ENCODE peak calls at places on chromosome 1, in nine cellular contexts. One of them, this sample, is unnamed.
A peak's percentile ranks its signal among the peaks of the same experiment; 100 is the strongest.

GRCh38 chr1:99786751-99787501 is 20.5 kb upstream of the FRRS1 start:
- DNase-seq in NCI-H1694 treated with DMSO at 0.1 percent for 48 hours: no peak
- DNase-seq in BJ: no peak
- DNase-seq in astrocyte of the spinal cord: no peak
- DNase-seq in AML-193: no peak
- DNase-seq in substantia nigra: no peak
- DNase-seq in germinal center: no peak
- DNase-seq in SJCRH30: no peak
- DNase-seq in activated T-helper 1 cell treated with anti-CD3 and anti-CD28 coated beads, Interleukin-12 subunit alpha, Interleukin-12 subunit beta, Interleukin-2, Interleukin-4 antibody, amounts not matched to agents 30 ng/mL and 10 ng/mL and 1 ng/mL, durations not matched to agents 14 hours and 24 hours and 36 hours: no peak
- DNase-seq in this sample: no peak

GRCh38 chr1:51234721-51235425 is 1.2 kb upstream of the RNF11 start:
- DNase-seq in BJ: no peak
- DNase-seq in germinal center: peak; percentile 74
- DNase-seq in SJCRH30: peak; percentile 79
- DNase-seq in substantia nigra: no peak
- DNase-seq in astrocyte of the spinal cord: peak; percentile 33
- DNase-seq in NCI-H1694 treated with DMSO at 0.1 percent for 48 hours: peak; percentile 75
- DNase-seq in activated T-helper 1 cell treated with anti-CD3 and anti-CD28 coated beads, Interleukin-12 subunit alpha, Interleukin-12 subunit beta, Interleukin-2, Interleukin-4 antibody, amounts not matched to agents 30 ng/mL and 10 ng/mL and 1 ng/mL, durations not matched to agents 14 hours and 24 hours and 36 hours: no peak
- DNase-seq in AML-193: peak; percentile 92
- DNase-seq in this sample: peak; percentile 71

GRCh38 chr1:20654104-20654690 is 7.0 kb downstream of the DDOST start:
- DNase-seq in substantia nigra: no peak
- DNase-seq in activated T-helper 1 cell treated with anti-CD3 and anti-CD28 coated beads, Interleukin-12 subunit alpha, Interleukin-12 subunit beta, Interleukin-2, Interleukin-4 antibody, amounts not matched to agents 30 ng/mL and 10 ng/mL and 1 ng/mL, durations not matched to agents 14 hours and 24 hours and 36 hours: no peak
- DNase-seq in BJ: no peak
- DNase-seq in germinal center: no peak
- DNase-seq in NCI-H1694 treated with DMSO at 0.1 percent for 48 hours: no peak
- DNase-seq in AML-193: no peak
- DNase-seq in astrocyte of the spinal cord: peak; percentile 4
- DNase-seq in SJCRH30: no peak
- DNase-seq in this sample: no peak

GRCh38 chr1:3468236-3469103 is 14.0 kb downstream of the ARHGEF16 start:
- DNase-seq in astrocyte of the spinal cord: no peak
- DNase-seq in AML-193: no peak
- DNase-seq in substantia nigra: no peak
- DNase-seq in NCI-H1694 treated with DMSO at 0.1 percent for 48 hours: no peak
- DNase-seq in germinal center: no peak
- DNase-seq in SJCRH30: no peak
- DNase-seq in activated T-helper 1 cell treated with anti-CD3 and anti-CD28 coated beads, Interleukin-12 subunit alpha, Interleukin-12 subunit beta, Interleukin-2, Interleukin-4 antibody, amounts not matched to agents 30 ng/mL and 10 ng/mL and 1 ng/mL, durations not matched to agents 14 hours and 24 hours and 36 hours: no peak
- DNase-seq in BJ: no peak
- DNase-seq in this sample: no peak

GRCh38 chr1:39732730-39733129 is 6.0 kb upstream of the PPIE start:
- DNase-seq in germinal center: no peak
- DNase-seq in astrocyte of the spinal cord: no peak
- DNase-seq in BJ: no peak
- DNase-seq in SJCRH30: no peak
- DNase-seq in substantia nigra: no peak
- DNase-seq in activated T-helper 1 cell treated with anti-CD3 and anti-CD28 coated beads, Interleukin-12 subunit alpha, Interleukin-12 subunit beta, Interleukin-2, Interleukin-4 antibody, amounts not matched to agents 30 ng/mL and 10 ng/mL and 1 ng/mL, durations not matched to agents 14 hours and 24 hours and 36 hours: no peak
- DNase-seq in AML-193: no peak
- DNase-seq in NCI-H1694 treated with DMSO at 0.1 percent for 48 hours: no peak
- DNase-seq in this sample: no peak

GRCh38 chr1:199929556-199929955 is 98.0 kb upstream of the NR5A2 start:
- DNase-seq in activated T-helper 1 cell treated with anti-CD3 and anti-CD28 coated beads, Interleukin-12 subunit alpha, Interleukin-12 subunit beta, Interleukin-2, Interleukin-4 antibody, amounts not matched to agents 30 ng/mL and 10 ng/mL and 1 ng/mL, durations not matched to agents 14 hours and 24 hours and 36 hours: no peak
- DNase-seq in astrocyte of the spinal cord: no peak
- DNase-seq in NCI-H1694 treated with DMSO at 0.1 percent for 48 hours: no peak
- DNase-seq in SJCRH30: no peak
- DNase-seq in BJ: no peak
- DNase-seq in AML-193: no peak
- DNase-seq in germinal center: no peak
- DNase-seq in substantia nigra: no peak
- DNase-seq in this sample: no peak

GRCh38 chr1:203305809-203306088 is 430 bp downstream of the BTG2 start:
- DNase-seq in NCI-H1694 treated with DMSO at 0.1 percent for 48 hours: no peak
- DNase-seq in substantia nigra: no peak
- DNase-seq in germinal center: no peak
- DNase-seq in activated T-helper 1 cell treated with anti-CD3 and anti-CD28 coated beads, Interleukin-12 subunit alpha, Interleukin-12 subunit beta, Interleukin-2, Interleukin-4 antibody, amounts not matched to agents 30 ng/mL and 10 ng/mL and 1 ng/mL, durations not matched to agents 14 hours and 24 hours and 36 hours: no peak
- DNase-seq in SJCRH30: peak; percentile 32
- DNase-seq in AML-193: no peak
- DNase-seq in astrocyte of the spinal cord: no peak
- DNase-seq in BJ: no peak
- DNase-seq in this sample: no peak

GRCh38 chr1:168179411-168180147 is 817 bp downstream of the TIPRL start:
- DNase-seq in germinal center: peak; percentile 9
- DNase-seq in substantia nigra: no peak
- DNase-seq in BJ: no peak
- DNase-seq in NCI-H1694 treated with DMSO at 0.1 percent for 48 hours: peak; percentile 35
- DNase-seq in SJCRH30: no peak
- DNase-seq in AML-193: no peak
- DNase-seq in astrocyte of the spinal cord: no peak
- DNase-seq in activated T-helper 1 cell treated with anti-CD3 and anti-CD28 coated beads, Interleukin-12 subunit alpha, Interleukin-12 subunit beta, Interleukin-2, Interleukin-4 antibody, amounts not matched to agents 30 ng/mL and 10 ng/mL and 1 ng/mL, durations not matched to agents 14 hours and 24 hours and 36 hours: no peak
- DNase-seq in this sample: peak; percentile 54

GRCh38 chr1:36284061-36284460 is 22.1 kb upstream of the SH3D21 start:
- DNase-seq in substantia nigra: no peak
- DNase-seq in germinal center: no peak
- DNase-seq in activated T-helper 1 cell treated with anti-CD3 and anti-CD28 coated beads, Interleukin-12 subunit alpha, Interleukin-12 subunit beta, Interleukin-2, Interleukin-4 antibody, amounts not matched to agents 30 ng/mL and 10 ng/mL and 1 ng/mL, durations not matched to agents 14 hours and 24 hours and 36 hours: no peak
- DNase-seq in SJCRH30: no peak
- DNase-seq in AML-193: no peak
- DNase-seq in BJ: no peak
- DNase-seq in astrocyte of the spinal cord: no peak
- DNase-seq in NCI-H1694 treated with DMSO at 0.1 percent for 48 hours: no peak
- DNase-seq in this sample: no peak

GRCh38 chr1:20463502-20463901 is 22.5 kb downstream of the CAMK2N1 start:
- DNase-seq in SJCRH30: no peak
- DNase-seq in astrocyte of the spinal cord: no peak
- DNase-seq in germinal center: no peak
- DNase-seq in activated T-helper 1 cell treated with anti-CD3 and anti-CD28 coated beads, Interleukin-12 subunit alpha, Interleukin-12 subunit beta, Interleukin-2, Interleukin-4 antibody, amounts not matched to agents 30 ng/mL and 10 ng/mL and 1 ng/mL, durations not matched to agents 14 hours and 24 hours and 36 hours: no peak
- DNase-seq in substantia nigra: no peak
- DNase-seq in NCI-H1694 treated with DMSO at 0.1 percent for 48 hours: no peak
- DNase-seq in BJ: no peak
- DNase-seq in AML-193: no peak
- DNase-seq in this sample: no peak

GRCh38 chr1:205229399-205229861 is 1.7 kb downstream of the TMCC2 start:
- DNase-seq in activated T-helper 1 cell treated with anti-CD3 and anti-CD28 coated beads, Interleukin-12 subunit alpha, Interleukin-12 subunit beta, Interleukin-2, Interleukin-4 antibody, amounts not matched to agents 30 ng/mL and 10 ng/mL and 1 ng/mL, durations not matched to agents 14 hours and 24 hours and 36 hours: peak; percentile 66
- DNase-seq in BJ: no peak
- DNase-seq in astrocyte of the spinal cord: peak; percentile 40
- DNase-seq in germinal center: peak; percentile 91
- DNase-seq in NCI-H1694 treated with DMSO at 0.1 percent for 48 hours: peak; percentile 95
- DNase-seq in SJCRH30: peak; percentile 94
- DNase-seq in AML-193: peak; percentile 47
- DNase-seq in substantia nigra: no peak
- DNase-seq in this sample: peak; percentile 72

GRCh38 chr1:189693140-189693539 is 784.5 kb downstream of the BRINP3 start:
- DNase-seq in NCI-H1694 treated with DMSO at 0.1 percent for 48 hours: no peak
- DNase-seq in germinal center: no peak
- DNase-seq in AML-193: no peak
- DNase-seq in activated T-helper 1 cell treated with anti-CD3 and anti-CD28 coated beads, Interleukin-12 subunit alpha, Interleukin-12 subunit beta, Interleukin-2, Interleukin-4 antibody, amounts not matched to agents 30 ng/mL and 10 ng/mL and 1 ng/mL, durations not matched to agents 14 hours and 24 hours and 36 hours: no peak
- DNase-seq in substantia nigra: no peak
- DNase-seq in SJCRH30: no peak
- DNase-seq in astrocyte of the spinal cord: no peak
- DNase-seq in BJ: no peak
- DNase-seq in this sample: peak; percentile 14

GRCh38 chr1:182301026-182301436 is 90.6 kb downstream of the GLUL start:
- DNase-seq in NCI-H1694 treated with DMSO at 0.1 percent for 48 hours: no peak
- DNase-seq in astrocyte of the spinal cord: no peak
- DNase-seq in BJ: no peak
- DNase-seq in substantia nigra: no peak
- DNase-seq in germinal center: no peak
- DNase-seq in SJCRH30: no peak
- DNase-seq in activated T-helper 1 cell treated with anti-CD3 and anti-CD28 coated beads, Interleukin-12 subunit alpha, Interleukin-12 subunit beta, Interleukin-2, Interleukin-4 antibody, amounts not matched to agents 30 ng/mL and 10 ng/mL and 1 ng/mL, durations not matched to agents 14 hours and 24 hours and 36 hours: peak; percentile 16
- DNase-seq in AML-193: no peak
- DNase-seq in this sample: no peak

GRCh38 chr1:2583871-2584341 is 2.7 kb upstream of the PRXL2B start:
- DNase-seq in astrocyte of the spinal cord: no peak
- DNase-seq in NCI-H1694 treated with DMSO at 0.1 percent for 48 hours: no peak
- DNase-seq in AML-193: no peak
- DNase-seq in SJCRH30: no peak
- DNase-seq in substantia nigra: no peak
- DNase-seq in BJ: no peak
- DNase-seq in germinal center: no peak
- DNase-seq in activated T-helper 1 cell treated with anti-CD3 and anti-CD28 coated beads, Interleukin-12 subunit alpha, Interleukin-12 subunit beta, Interleukin-2, Interleukin-4 antibody, amounts not matched to agents 30 ng/mL and 10 ng/mL and 1 ng/mL, durations not matched to agents 14 hours and 24 hours and 36 hours: no peak
- DNase-seq in this sample: no peak

GRCh38 chr1:110155878-110156522 is 5.7 kb downstream of the SLC6A17 start:
- DNase-seq in germinal center: peak; percentile 43
- DNase-seq in AML-193: peak; percentile 1
- DNase-seq in substantia nigra: no peak
- DNase-seq in activated T-helper 1 cell treated with anti-CD3 and anti-CD28 coated beads, Interleukin-12 subunit alpha, Interleukin-12 subunit beta, Interleukin-2, Interleukin-4 antibody, amounts not matched to agents 30 ng/mL and 10 ng/mL and 1 ng/mL, durations not matched to agents 14 hours and 24 hours and 36 hours: peak; percentile 22
- DNase-seq in SJCRH30: peak; percentile 58
- DNase-seq in astrocyte of the spinal cord: peak; percentile 61
- DNase-seq in BJ: no peak
- DNase-seq in NCI-H1694 treated with DMSO at 0.1 percent for 48 hours: no peak
- DNase-seq in this sample: peak; percentile 47

GRCh38 chr1:110482662-110483307 is 31.8 kb downstream of the PROK1 start:
- DNase-seq in astrocyte of the spinal cord: no peak
- DNase-seq in BJ: no peak
- DNase-seq in SJCRH30: no peak
- DNase-seq in activated T-helper 1 cell treated with anti-CD3 and anti-CD28 coated beads, Interleukin-12 subunit alpha, Interleukin-12 subunit beta, Interleukin-2, Interleukin-4 antibody, amounts not matched to agents 30 ng/mL and 10 ng/mL and 1 ng/mL, durations not matched to agents 14 hours and 24 hours and 36 hours: no peak
- DNase-seq in germinal center: no peak
- DNase-seq in substantia nigra: no peak
- DNase-seq in AML-193: no peak
- DNase-seq in NCI-H1694 treated with DMSO at 0.1 percent for 48 hours: no peak
- DNase-seq in this sample: peak; percentile 7

GRCh38 chr1:182484531-182485257 is 34.7 kb downstream of the RGSL1 start:
- DNase-seq in BJ: no peak
- DNase-seq in AML-193: peak; percentile 99
- DNase-seq in substantia nigra: no peak
- DNase-seq in activated T-helper 1 cell treated with anti-CD3 and anti-CD28 coated beads, Interleukin-12 subunit alpha, Interleukin-12 subunit beta, Interleukin-2, Interleukin-4 antibody, amounts not matched to agents 30 ng/mL and 10 ng/mL and 1 ng/mL, durations not matched to agents 14 hours and 24 hours and 36 hours: no peak
- DNase-seq in germinal center: peak; percentile 81
- DNase-seq in astrocyte of the spinal cord: no peak
- DNase-seq in SJCRH30: peak; percentile 26
- DNase-seq in NCI-H1694 treated with DMSO at 0.1 percent for 48 hours: no peak
- DNase-seq in this sample: peak; percentile 10